ENCODE peak calls at places on chromosomes 3 and 15, in nine cellular contexts. One of them, this sample, is unnamed.
A peak's percentile ranks its signal among the peaks of the same experiment; 100 is the strongest.

GRCh38 chr3:101195951-101196713 is 124.2 kb downstream of the IMPG2 start:
- DNase-seq in stimulated activated CD4-positive, alpha-beta T cell treated with anti-CD3 and anti-CD28 coated beads, Interleukin-1b, Interleukin-23, amount 100 ng/mL, for 24 hours: no peak
- DNase-seq in amniotic stem cell: peak; percentile 38
- DNase-seq in naive thymus-derived CD4-positive, alpha-beta T cell: no peak
- DNase-seq in AG08396: peak; percentile 31
- DNase-seq in NCI-H524: peak; percentile 94
- DNase-seq in ELR: peak; percentile 85
- DNase-seq in T-helper 1 cell: no peak
- DNase-seq in heart left ventricle: no peak
- DNase-seq in this sample: peak; percentile 31

GRCh38 chr3:15387735-15388134 is 39.6 kb downstream of the METTL6 start:
- DNase-seq in stimulated activated CD4-positive, alpha-beta T cell treated with anti-CD3 and anti-CD28 coated beads, Interleukin-1b, Interleukin-23, amount 100 ng/mL, for 24 hours: no peak
- DNase-seq in amniotic stem cell: no peak
- DNase-seq in naive thymus-derived CD4-positive, alpha-beta T cell: no peak
- DNase-seq in AG08396: no peak
- DNase-seq in NCI-H524: no peak
- DNase-seq in ELR: no peak
- DNase-seq in T-helper 1 cell: no peak
- DNase-seq in heart left ventricle: no peak
- DNase-seq in this sample: no peak

GRCh38 chr15:42107483-42107882 is 13.1 kb upstream of the PLA2G4D start:
- DNase-seq in stimulated activated CD4-positive, alpha-beta T cell treated with anti-CD3 and anti-CD28 coated beads, Interleukin-1b, Interleukin-23, amount 100 ng/mL, for 24 hours: no peak
- DNase-seq in amniotic stem cell: no peak
- DNase-seq in naive thymus-derived CD4-positive, alpha-beta T cell: no peak
- DNase-seq in AG08396: no peak
- DNase-seq in NCI-H524: peak; percentile 88
- DNase-seq in ELR: no peak
- DNase-seq in T-helper 1 cell: no peak
- DNase-seq in heart left ventricle: no peak
- DNase-seq in this sample: no peak

GRCh38 chr15:92394327-92395175 is 870 bp downstream of the ST8SIA2 start:
- DNase-seq in stimulated activated CD4-positive, alpha-beta T cell treated with anti-CD3 and anti-CD28 coated beads, Interleukin-1b, Interleukin-23, amount 100 ng/mL, for 24 hours: no peak
- DNase-seq in amniotic stem cell: no peak
- DNase-seq in naive thymus-derived CD4-positive, alpha-beta T cell: no peak
- DNase-seq in AG08396: no peak
- DNase-seq in NCI-H524: peak; percentile 51
- DNase-seq in ELR: no peak
- DNase-seq in T-helper 1 cell: no peak
- DNase-seq in heart left ventricle: no peak
- DNase-seq in this sample: no peak

GRCh38 chr3:150177673-150178378 is 207.1 kb upstream of the PFN2 start:
- DNase-seq in stimulated activated CD4-positive, alpha-beta T cell treated with anti-CD3 and anti-CD28 coated beads, Interleukin-1b, Interleukin-23, amount 100 ng/mL, for 24 hours: no peak
- DNase-seq in amniotic stem cell: no peak
- DNase-seq in naive thymus-derived CD4-positive, alpha-beta T cell: no peak
- DNase-seq in AG08396: peak; percentile 33
- DNase-seq in NCI-H524: no peak
- DNase-seq in ELR: peak; percentile 84
- DNase-seq in T-helper 1 cell: no peak
- DNase-seq in heart left ventricle: no peak
- DNase-seq in this sample: no peak

GRCh38 chr3:150439657-150440056 is 31.6 kb downstream of the TSC22D2 start:
- DNase-seq in stimulated activated CD4-positive, alpha-beta T cell treated with anti-CD3 and anti-CD28 coated beads, Interleukin-1b, Interleukin-23, amount 100 ng/mL, for 24 hours: no peak
- DNase-seq in amniotic stem cell: no peak
- DNase-seq in naive thymus-derived CD4-positive, alpha-beta T cell: no peak
- DNase-seq in AG08396: no peak
- DNase-seq in NCI-H524: no peak
- DNase-seq in ELR: peak; percentile 53
- DNase-seq in T-helper 1 cell: no peak
- DNase-seq in heart left ventricle: no peak
- DNase-seq in this sample: no peak

GRCh38 chr15:38563723-38564519 is 693 bp downstream of the RASGRP1 start:
- DNase-seq in stimulated activated CD4-positive, alpha-beta T cell treated with anti-CD3 and anti-CD28 coated beads, Interleukin-1b, Interleukin-23, amount 100 ng/mL, for 24 hours: peak; percentile 76
- DNase-seq in amniotic stem cell: no peak
- DNase-seq in naive thymus-derived CD4-positive, alpha-beta T cell: peak; percentile 78
- DNase-seq in AG08396: peak; percentile 73
- DNase-seq in NCI-H524: peak; percentile 65
- DNase-seq in ELR: peak; percentile 52
- DNase-seq in T-helper 1 cell: peak; percentile 73
- DNase-seq in heart left ventricle: peak; percentile 72
- DNase-seq in this sample: peak; percentile 42

GRCh38 chr15:47577476-47577875 is 139.8 kb upstream of the SEMA6D start:
- DNase-seq in stimulated activated CD4-positive, alpha-beta T cell treated with anti-CD3 and anti-CD28 coated beads, Interleukin-1b, Interleukin-23, amount 100 ng/mL, for 24 hours: no peak
- DNase-seq in amniotic stem cell: no peak
- DNase-seq in naive thymus-derived CD4-positive, alpha-beta T cell: no peak
- DNase-seq in AG08396: no peak
- DNase-seq in NCI-H524: peak; percentile 44
- DNase-seq in ELR: no peak
- DNase-seq in T-helper 1 cell: no peak
- DNase-seq in heart left ventricle: no peak
- DNase-seq in this sample: no peak

GRCh38 chr15:62497356-62497755 is 332.3 kb upstream of the C2CD4B start:
- DNase-seq in stimulated activated CD4-positive, alpha-beta T cell treated with anti-CD3 and anti-CD28 coated beads, Interleukin-1b, Interleukin-23, amount 100 ng/mL, for 24 hours: no peak
- DNase-seq in amniotic stem cell: no peak
- DNase-seq in naive thymus-derived CD4-positive, alpha-beta T cell: no peak
- DNase-seq in AG08396: no peak
- DNase-seq in NCI-H524: no peak
- DNase-seq in ELR: no peak
- DNase-seq in T-helper 1 cell: no peak
- DNase-seq in heart left ventricle: no peak
- DNase-seq in this sample: no peak

GRCh38 chr3:101099791-101100190 is 106.6 kb upstream of the ABI3BP start:
- DNase-seq in stimulated activated CD4-positive, alpha-beta T cell treated with anti-CD3 and anti-CD28 coated beads, Interleukin-1b, Interleukin-23, amount 100 ng/mL, for 24 hours: no peak
- DNase-seq in amniotic stem cell: no peak
- DNase-seq in naive thymus-derived CD4-positive, alpha-beta T cell: no peak
- DNase-seq in AG08396: no peak
- DNase-seq in NCI-H524: no peak
- DNase-seq in ELR: no peak
- DNase-seq in T-helper 1 cell: no peak
- DNase-seq in heart left ventricle: no peak
- DNase-seq in this sample: no peak

GRCh38 chr3:49629451-49629850 is 44.7 kb upstream of the APEH start:
- DNase-seq in stimulated activated CD4-positive, alpha-beta T cell treated with anti-CD3 and anti-CD28 coated beads, Interleukin-1b, Interleukin-23, amount 100 ng/mL, for 24 hours: no peak
- DNase-seq in amniotic stem cell: no peak
- DNase-seq in naive thymus-derived CD4-positive, alpha-beta T cell: no peak
- DNase-seq in AG08396: no peak
- DNase-seq in NCI-H524: no peak
- DNase-seq in ELR: no peak
- DNase-seq in T-helper 1 cell: no peak
- DNase-seq in heart left ventricle: no peak
- DNase-seq in this sample: no peak

GRCh38 chr15:75731248-75732100 is 18.8 kb upstream of the CSPG4 start:
- DNase-seq in stimulated activated CD4-positive, alpha-beta T cell treated with anti-CD3 and anti-CD28 coated beads, Interleukin-1b, Interleukin-23, amount 100 ng/mL, for 24 hours: no peak
- DNase-seq in amniotic stem cell: no peak
- DNase-seq in naive thymus-derived CD4-positive, alpha-beta T cell: no peak
- DNase-seq in AG08396: no peak
- DNase-seq in NCI-H524: peak; percentile 44
- DNase-seq in ELR: no peak
- DNase-seq in T-helper 1 cell: no peak
- DNase-seq in heart left ventricle: peak; percentile 69
- DNase-seq in this sample: no peak

GRCh38 chr15:53074221-53074620 is 284.1 kb upstream of the ONECUT1 start:
- DNase-seq in stimulated activated CD4-positive, alpha-beta T cell treated with anti-CD3 and anti-CD28 coated beads, Interleukin-1b, Interleukin-23, amount 100 ng/mL, for 24 hours: no peak
- DNase-seq in amniotic stem cell: no peak
- DNase-seq in naive thymus-derived CD4-positive, alpha-beta T cell: no peak
- DNase-seq in AG08396: no peak
- DNase-seq in NCI-H524: no peak
- DNase-seq in ELR: no peak
- DNase-seq in T-helper 1 cell: no peak
- DNase-seq in heart left ventricle: no peak
- DNase-seq in this sample: no peak

This sample was measured in NCI-H1930.